ENCODE peak calls at places on chromosomes 16 and 17, in ten cellular contexts. S is HCT116, W is mammary epithelial cell, M is mucosa of descending colon, Q is cardiac muscle cell, B is pancreas, H is psoas muscle, O is esophagus squamous epithelium, Z is suprapubic skin, T is PC-3. G is an unnamed sample. For H3K4me1, the result is how much of the 10 kb centered on the place peaks cover.

GRCh38 chr17:81804559-81805399 is 829 bp downstream of the GCGR start:
- DNase-seq in H (no peak), S (no peak), Q (no peak), Z (no peak), O (no peak), W (no peak), T (no peak), B (no peak), M (no peak), G (peak)

GRCh38 chr17:51371732-51372151 is 111.4 kb downstream of the UTP18 start:
- DNase-seq in W (peak), H (no peak), S (peak), T (peak), M (peak), B (peak), Z (no peak), Q (peak), O (no peak), G (peak)

GRCh38 chr16:17278988-17279387 is 191.8 kb downstream of the XYLT1 start:
- DNase-seq in O (no peak), Q (no peak), Z (no peak), B (peak), S (no peak), M (no peak), T (no peak), H (no peak), W (no peak), G (peak)

GRCh38 chr17:66716236-66717026 is 118.5 kb upstream of the CACNG5 start:
- DNase-seq in T (no peak), B (no peak), Z (no peak), Q (peak), W (no peak), S (no peak), M (no peak), O (no peak), H (no peak), G (no peak)

GRCh38 chr17:74051348-74051747 is 152.1 kb upstream of the RPL38 start:
- DNase-seq in W (no peak), Z (no peak), O (no peak), B (no peak), H (no peak), Q (no peak), T (no peak), M (no peak), S (no peak), G (no peak)

GRCh38 chr17:81512984-81513668 is 527 bp upstream of the ACTG1 start:
- DNase-seq in Q (peak), B (peak), T (peak), M (peak), O (no peak), Z (no peak), H (peak), S (no peak), W (peak), G (peak)

GRCh38 chr17:71260366-71260765 is 860.5 kb upstream of the SOX9 start:
- DNase-seq in W (peak), T (peak), B (no peak), H (no peak), M (no peak), O (no peak), Q (no peak), S (no peak), Z (no peak), G (no peak)

GRCh38 chr17:59299400-59300092 is 31.9 kb upstream of the YPEL2 start:
- DNase-seq in T (no peak), S (no peak), H (no peak), B (no peak), O (no peak), W (no peak), Q (no peak), M (no peak), Z (no peak), G (no peak)

GRCh38 chr16:67730326-67730725 is 11.2 kb upstream of the GFOD2 start:
- DNase-seq in Q (no peak), Z (no peak), O (no peak), W (no peak), S (no peak), M (no peak), H (no peak), T (no peak), B (no peak), G (no peak)

GRCh38 chr16:67395458-67396158 is 2.3 kb upstream of the TPPP3 start:
- DNase-seq in Q (no peak), B (peak), S (no peak), H (no peak), W (peak), Z (peak), T (no peak), M (peak), O (no peak), G (no peak)

GRCh38 chr16:10333321-10334032 is 52.4 kb upstream of the ATF7IP2 start:
- DNase-seq in T (no peak), O (no peak), M (no peak), Z (no peak), S (no peak), B (no peak), H (no peak), Q (no peak), W (no peak), G (no peak)

GRCh38 chr16:56513972-56514371 is 5.9 kb downstream of the BBS2 start:
- DNase-seq in T (peak), O (no peak), H (no peak), B (peak), Z (no peak), M (peak), Q (peak), S (peak), W (peak), G (peak)

GRCh38 chr17:28476076-28476475 is 2.6 kb downstream of the SLC13A2 start:
- DNase-seq in H (no peak), Q (no peak), O (no peak), S (no peak), W (no peak), T (no peak), B (no peak), Z (no peak), M (no peak), G (no peak)

GRCh38 chr16:5905935-5906334 is 808.3 kb upstream of the EEF2KMT start:
- DNase-seq in H (no peak), O (no peak), S (no peak), Q (no peak), W (peak), Z (no peak), M (no peak), T (no peak), B (no peak), G (no peak)

GRCh38 chr17:3558603-3559269 is 1.1 kb upstream of the TRPV3 start:
- DNase-seq in S (no peak), B (no peak), H (no peak), Q (peak), M (peak), Z (no peak), T (peak), O (peak), W (peak), G (no peak)

GRCh38 chr17:57121308-57122042 is 36.4 kb downstream of the AKAP1 start:
- DNase-seq in H (no peak), T (peak), B (no peak), Q (peak), M (no peak), Z (no peak), W (no peak), O (no peak), S (no peak), G (peak)

GRCh38 chr17:81980752-81981239 is 3.4 kb downstream of the ASPSCR1 start:
- DNase-seq in T (no peak), O (no peak), B (no peak), S (no peak), H (no peak), M (no peak), W (no peak), Z (no peak), Q (no peak), G (no peak)

GRCh38 chr17:70588003-70588402 is 418.7 kb downstream of the KCNJ2 start:
- DNase-seq in Q (no peak), H (no peak), S (no peak), B (no peak), O (no peak), M (no peak), T (no peak), W (peak), Z (no peak), G (no peak)

GRCh38 chr17:62995377-62995885 is 29.4 kb downstream of the TANC2 start:
- DNase-seq in T (peak), H (no peak), O (no peak), B (no peak), Q (peak), S (peak), W (peak), Z (no peak), M (peak), G (peak)

GRCh38 chr17:56707312-56708219 is 114.1 kb downstream of the NOG start:
- DNase-seq in Q (peak), W (no peak), H (no peak), O (no peak), Z (no peak), B (no peak), S (no peak), M (no peak), T (no peak), G (no peak)

GRCh38 chr17:41098476-41098875 is 534 bp upstream of the KRTAP4-8 start:
- DNase-seq in S (no peak), B (no peak), H (no peak), Q (no peak), Z (no peak), W (peak), M (no peak), T (peak), O (no peak), G (no peak)

GRCh38 chr16:20792216-20792615 is 14.1 kb downstream of the ERI2 start:
- DNase-seq in O (no peak), H (no peak), Z (no peak), M (no peak), W (no peak), T (no peak), B (no peak), Q (no peak), S (no peak), G (no peak)

GRCh38 chr17:40313660-40314556 is 4.9 kb downstream of the RARA start:
- DNase-seq in Q (no peak), H (no peak), B (peak), W (no peak), S (no peak), O (no peak), Z (no peak), T (peak), M (no peak), G (peak)

GRCh38 chr16:2471016-2471652 is at the start of gene NTN3:
- DNase-seq in W (no peak), T (peak), H (no peak), Z (no peak), S (no peak), Q (no peak), B (no peak), O (no peak), M (peak), G (peak)

GRCh38 chr16:84913315-84913714 is 93.5 kb downstream of the CRISPLD2 start:
- DNase-seq in H (peak), M (no peak), O (no peak), Q (no peak), S (no peak), T (no peak), Z (no peak), B (no peak), W (no peak), G (no peak)

GRCh38 chr17:58337600-58338453 is 9.2 kb upstream of the TSPOAP1 start:
- DNase-seq in Z (peak), B (peak), W (no peak), S (no peak), O (peak), Q (peak), M (peak), T (no peak), H (peak), G (peak)

GRCh38 chr16:4746215-4746614 is 11.9 kb downstream of the DNAAF8 start:
- DNase-seq in T (no peak), O (no peak), W (no peak), B (no peak), M (no peak), Q (no peak), S (no peak), H (no peak), Z (no peak), G (no peak)

GRCh38 chr17:69593716-69594115 is 179.2 kb downstream of the MAP2K6 start:
- DNase-seq in W (no peak), B (no peak), H (no peak), O (no peak), Q (no peak), S (no peak), Z (no peak), M (no peak), T (no peak), G (no peak)

GRCh38 chr17:63381101-63381729 is 64.9 kb downstream of the CYB561 start:
- DNase-seq in Z (no peak), S (no peak), O (no peak), H (no peak), M (no peak), B (no peak), Q (peak), T (no peak), W (no peak), G (no peak)

GRCh38 chr17:65222216-65222738 is 85.1 kb downstream of the RGS9 start:
- DNase-seq in O (no peak), Q (no peak), M (no peak), S (no peak), Z (no peak), T (peak), H (no peak), W (peak), B (no peak), G (no peak)

GRCh38 chr17:6505425-6506142 is 50.8 kb downstream of the PITPNM3 start:
- DNase-seq in T (peak), O (no peak), S (no peak), Q (peak), H (no peak), W (no peak), B (no peak), Z (no peak), M (no peak), G (no peak)

GRCh38 chr17:51165680-51166197 is 472 bp upstream of the NME2 start:
- DNase-seq in Q (no peak), B (no peak), S (no peak), W (no peak), O (no peak), M (no peak), T (no peak), Z (peak), H (peak), G (peak)

GRCh38 chr17:77637807-77638182 is 320.7 kb upstream of the TNRC6C start:
- DNase-seq in Z (no peak), S (no peak), B (no peak), T (no peak), M (no peak), O (no peak), H (no peak), W (no peak), Q (no peak), G (no peak)

GRCh38 chr17:35433075-35433894 is 985 bp upstream of the SLFN12 start:
- DNase-seq in M (peak), Z (peak), H (peak), Q (peak), T (peak), S (peak), O (no peak), W (peak), B (peak), G (peak)

DNA sequence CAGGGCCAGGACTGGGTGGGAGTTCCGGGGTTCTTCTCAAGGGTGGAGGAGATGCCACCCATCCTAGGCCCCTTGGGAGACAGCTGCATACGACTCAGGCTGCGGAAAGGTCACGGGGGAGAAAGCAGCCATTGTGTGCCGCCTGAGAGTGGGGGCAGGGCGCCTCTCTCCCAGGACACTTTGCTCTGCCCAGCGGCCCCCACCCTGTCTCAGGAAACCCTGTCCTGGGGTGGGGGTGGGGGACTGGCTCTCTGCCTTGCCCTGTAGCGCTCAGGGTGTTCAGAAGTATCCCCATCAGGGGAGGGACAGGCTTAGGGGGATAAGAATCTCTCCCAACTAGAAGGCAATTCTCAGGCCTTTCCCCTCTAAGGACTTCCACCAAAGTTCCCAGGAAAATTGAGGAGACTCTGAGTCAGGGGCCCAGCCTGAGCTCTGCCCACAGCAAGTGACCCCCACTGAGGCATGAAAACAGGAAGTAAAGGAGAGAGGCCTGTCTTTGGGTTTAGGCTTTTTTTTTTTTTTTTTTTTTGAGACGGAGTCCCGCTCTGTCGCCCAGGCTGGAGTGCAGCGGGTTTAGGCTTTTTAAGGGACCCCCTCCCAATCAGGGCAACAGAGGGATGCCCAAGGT is 4.9 kb downstream of the GIT1 start:
- DNase-seq in M (peak), O (no peak), W (no peak), Q (no peak), Z (peak), T (no peak), H (no peak), B (no peak), S (no peak), G (no peak)
- H3K4me3 ChIP-seq in M (no peak), O (no peak), W (no peak), Q (no peak), Z (peak), T (no peak), H (peak), B (no peak), S (no peak), G (no peak)

GRCh38 chr16:22194707-22195444 is 11.2 kb upstream of the EEF2K start:
- DNase-seq in Q (no peak), S (no peak), T (no peak), Z (no peak), B (no peak), H (no peak), O (no peak), W (no peak), M (no peak), G (no peak)

GRCh38 chr16:22195695-22196558 is 10.2 kb upstream of the EEF2K start:
- DNase-seq in S (peak), O (no peak), T (peak), Q (peak), Z (peak), H (peak), W (peak), B (peak), M (peak), G (peak)

GRCh38 chr16:22195445-22195694 is 10.7 kb upstream of the EEF2K start:
- DNase-seq in M (no peak), Q (no peak), S (no peak), H (no peak), W (no peak), O (no peak), Z (no peak), B (no peak), T (no peak), G (no peak)

GRCh38 chr16:22202261-22202637 is 3.8 kb upstream of the EEF2K start:
- DNase-seq in O (no peak), W (no peak), Z (no peak), B (no peak), S (no peak), Q (no peak), T (no peak), M (no peak), H (no peak), G (no peak)

GRCh38 chr16:22198547-22199293 is 7.4 kb upstream of the EEF2K start:
- DNase-seq in Q (no peak), H (no peak), W (no peak), S (no peak), O (no peak), T (no peak), B (no peak), Z (no peak), M (no peak), G (no peak)
- TF ChIP-seq CTCF in Q (no peak), H (no peak), W (no peak), S (no peak), O (no peak), T (no peak), B (no peak), Z (no peak), M (no peak), G (no peak)

GRCh38 chr16:28505489-28506137 is 1.0 kb downstream of the IL27 start:
- DNase-seq in B (no peak), H (no peak), S (no peak), W (no peak), T (no peak), O (no peak), Z (no peak), Q (no peak), M (no peak), G (peak)
- H3K4me1 ChIP-seq in B (under half), H (under half), S (under half), W (under half), T (under half), O (under half), Z (under half), Q (under half), M (under half), G (under half)

DNA sequence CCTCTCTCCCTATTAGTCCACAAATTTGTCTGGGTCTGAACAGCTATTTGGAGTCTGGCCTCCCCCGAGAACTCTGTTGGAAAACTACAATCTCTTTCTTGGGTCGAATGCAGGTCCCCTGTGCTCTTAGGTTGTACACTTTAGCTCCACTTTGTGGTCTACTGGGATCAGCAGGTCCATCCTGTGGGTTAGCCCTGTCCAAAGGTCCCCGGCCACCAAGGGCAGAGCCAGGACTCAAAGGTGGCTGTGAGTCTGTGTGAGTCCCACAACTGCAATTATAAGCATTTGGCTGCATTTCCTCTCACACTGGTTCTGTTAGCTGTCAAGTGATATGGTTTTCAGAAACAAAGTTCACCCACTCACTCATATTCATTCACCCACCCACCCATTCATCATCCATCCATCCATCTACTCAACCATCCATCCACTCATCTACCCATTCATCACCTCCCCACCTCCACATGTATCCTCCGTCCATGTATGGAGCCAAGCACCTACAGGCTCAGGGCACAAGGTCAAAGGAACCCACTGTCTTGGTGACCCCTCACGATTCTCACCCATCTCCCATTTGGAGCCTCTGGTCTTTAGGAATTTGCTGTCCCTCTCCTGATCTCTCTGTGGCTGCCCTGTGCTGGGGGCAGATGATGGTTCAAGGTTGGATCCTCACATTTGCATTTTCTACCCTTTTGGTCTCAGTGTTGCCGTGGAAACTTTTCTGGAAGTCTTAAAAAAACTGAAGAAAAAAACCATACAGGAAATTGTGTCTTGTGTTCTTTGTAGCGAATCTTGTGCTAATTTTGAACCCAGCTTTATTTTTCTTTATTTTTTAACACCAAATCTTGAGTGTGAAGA is 45.8 kb downstream of the IRF8 start:
- DNase-seq in H (no peak), O (no peak), S (no peak), Z (no peak), Q (no peak), W (no peak), T (no peak), M (no peak), B (no peak), G (no peak)
- H3K4me3 ChIP-seq in H (no peak), O (no peak), S (no peak), Z (no peak), Q (no peak), W (no peak), T (no peak), M (no peak), B (no peak), G (no peak)

GRCh38 chr17:8492121-8492520 is 56.4 kb downstream of the NDEL1 start:
- DNase-seq in S (no peak), W (no peak), O (no peak), T (no peak), M (no peak), H (no peak), Q (no peak), B (no peak), Z (no peak), G (no peak)
- TF ChIP-seq CTCF in S (no peak), W (no peak), O (no peak), T (no peak), M (no peak), H (no peak), Q (no peak), B (no peak), Z (no peak), G (no peak)

GRCh38 chr16:48556913-48557351 is 53.0 kb downstream of the N4BP1 start:
- DNase-seq in Q (peak), T (peak), Z (no peak), H (no peak), M (no peak), O (no peak), S (peak), W (peak), B (no peak), G (no peak)
- H3K4me1 ChIP-seq in Q (under half), T (under half), Z (half or more), H (half or more), M (under half), O (under half), S (under half), W (under half), B (under half), G (under half)

GRCh38 chr17:83084214-83084613 is 4.8 kb downstream of the METRNL start:
- DNase-seq in W (no peak), O (no peak), T (no peak), Q (no peak), Z (no peak), S (no peak), H (no peak), B (no peak), M (no peak), G (no peak)
- H3K4me3 ChIP-seq in W (no peak), O (no peak), T (no peak), Q (no peak), Z (peak), S (no peak), H (no peak), B (no peak), M (no peak), G (no peak)

GRCh38 chr17:33725675-33726271 is 432.7 kb upstream of the ASIC2 start:
- DNase-seq in B (no peak), Q (peak), W (no peak), S (no peak), T (peak), M (peak), H (peak), O (no peak), Z (no peak), G (peak)
- TF ChIP-seq CTCF in B (peak), Q (peak), W (peak), S (peak), T (peak), M (peak), H (peak), O (peak), Z (no peak), G (no peak)